ENCODE peak calls at places on chromosomes 5 and 9, in six cellular contexts. O, Y, B, U, D and M are unnamed samples.

GRCh38 chr5:176625966-176626875 is 4.1 kb downstream of the SNCB start:
- DNase-seq in O (no peak), D (no peak), U (no peak), Y (no peak), B (no peak), M (no peak)

GRCh38 chr5:658103-658502 is 35.0 kb downstream of the TPPP start:
- DNase-seq in Y (no peak), D (no peak), O (peak; percentile 52), B (no peak), U (no peak), M (peak; percentile 51)

GRCh38 chr5:119385136-119386128 is 29.6 kb downstream of the TNFAIP8 start:
- DNase-seq in U (no peak), B (no peak), Y (no peak), D (no peak), O (no peak), M (no peak)

GRCh38 chr9:93127395-93127911 is 6.6 kb downstream of the NINJ1 start:
- DNase-seq in U (no peak), D (no peak), B (no peak), O (peak; percentile 72), Y (peak; percentile 33), M (no peak)

GRCh38 chr5:42912184-42912766 is 100.6 kb upstream of the SELENOP start:
- DNase-seq in O (no peak), Y (no peak), B (peak; percentile 72), D (peak; percentile 20), U (peak; percentile 13), M (peak; percentile 51)

GRCh38 chr5:393846-394275 is 49.1 kb upstream of the EXOC3 start:
- DNase-seq in D (no peak), O (no peak), Y (peak; percentile 50), U (no peak), B (peak; percentile 39), M (no peak)

GRCh38 chr9:74645007-74645639 is 148.0 kb downstream of the RORB start:
- DNase-seq in B (no peak), O (no peak), U (no peak), D (no peak), Y (peak; percentile 44), M (no peak)

GRCh38 chr5:149969181-149969950 is 8.8 kb downstream of the SLC26A2 start:
- DNase-seq in B (no peak), Y (no peak), O (no peak), D (no peak), U (no peak), M (no peak)

GRCh38 chr5:17216974-17217325 is 481 bp upstream of the BASP1 start:
- DNase-seq in O (no peak), B (peak; percentile 51), D (peak; percentile 66), Y (peak; percentile 81), U (no peak), M (peak; percentile 48)

GRCh38 chr5:127447822-127448221 is 69.6 kb upstream of the PRRC1 start:
- DNase-seq in B (peak; percentile 74), O (no peak), U (peak; percentile 43), D (peak; percentile 75), Y (no peak), M (peak; percentile 75)

GRCh38 chr5:132770476-132771159 is 6.4 kb downstream of the SEPTIN8 start:
- DNase-seq in O (peak; percentile 62), B (no peak), Y (no peak), D (no peak), U (no peak), M (no peak)

GRCh38 chr9:75001719-75002421 is 26.2 kb downstream of the CARNMT1 start:
- DNase-seq in O (no peak), U (peak; percentile 78), D (peak; percentile 66), B (peak; percentile 91), Y (peak; percentile 93), M (peak; percentile 40)

DNA sequence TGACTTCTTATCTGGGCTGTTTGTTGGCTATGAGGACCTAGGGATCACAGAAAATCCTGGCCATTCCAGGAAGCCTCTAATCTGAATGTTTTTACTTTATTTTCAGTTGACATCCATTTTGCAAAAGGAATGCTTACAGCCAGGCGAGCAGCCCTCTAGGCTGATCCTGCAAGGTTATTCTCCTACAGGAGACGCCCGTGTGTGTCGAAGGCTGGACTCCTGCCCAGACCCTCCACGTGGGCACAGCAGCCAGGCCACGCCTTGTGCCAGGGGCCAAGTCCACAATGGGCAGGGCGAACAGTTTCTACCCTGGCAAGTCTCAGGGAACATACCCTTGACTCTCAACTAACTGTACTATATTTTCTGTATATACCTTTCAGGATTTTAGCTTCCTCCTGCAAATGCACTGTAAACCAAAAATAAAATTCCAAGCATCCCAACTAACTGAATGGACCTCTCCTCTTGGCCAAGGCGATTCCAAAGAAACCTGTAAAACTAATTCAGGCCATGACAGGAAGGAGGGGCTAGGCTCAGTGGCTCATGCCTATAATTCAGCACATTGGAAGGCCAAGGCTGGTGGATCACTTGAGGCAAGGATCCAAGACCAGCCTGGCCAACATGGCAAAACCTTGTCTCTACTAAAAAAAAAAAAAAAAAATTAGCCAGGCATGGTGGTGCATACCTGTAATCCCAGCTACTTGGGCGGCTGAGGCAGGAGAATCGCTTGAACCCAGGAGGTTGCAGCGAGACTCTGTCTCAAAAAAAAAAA is 5.7 kb downstream of the CMBL start:
- DNase-seq in B (no peak), D (peak; percentile 20), U (no peak), O (peak; percentile 84), Y (peak; percentile 58), M (no peak)
- H3K27ac ChIP-seq in B (no peak overlapping the region), D (no peak overlapping the region), U (no peak overlapping the region), O (no peak overlapping the region), Y (peak overlapping the region; percentile 88), M (no peak overlapping the region)

GRCh38 chr9:133825555-133826198 is 87.5 kb upstream of the SARDH start:
- DNase-seq in D (peak; percentile 7), O (no peak), B (peak; percentile 90), Y (no peak), U (peak; percentile 36), M (peak; percentile 9)

GRCh38 chr9:133824802-133825186 is 86.6 kb upstream of the SARDH start:
- DNase-seq in D (no peak), O (no peak), U (no peak), Y (no peak), B (no peak), M (no peak)

GRCh38 chr9:133823189-133824105 is 85.3 kb upstream of the SARDH start:
- DNase-seq in D (no peak), B (no peak), O (no peak), U (no peak), Y (no peak), M (no peak)

GRCh38 chr9:133822439-133823065 is 84.4 kb upstream of the SARDH start:
- DNase-seq in B (no peak), O (no peak), D (no peak), U (no peak), Y (no peak), M (no peak)

GRCh38 chr9:133824106-133824801 is 86.1 kb upstream of the SARDH start:
- DNase-seq in U (no peak), B (no peak), O (no peak), D (no peak), Y (no peak), M (no peak)
- TF ChIP-seq CTCF in U (no peak), B (no peak), O (no peak), D (no peak), Y (no peak), M (no peak)

GRCh38 chr9:123524866-123525265 is 168.9 kb downstream of the CRB2 start:
- DNase-seq in D (no peak), B (no peak), U (no peak), Y (no peak), O (no peak), M (no peak)
- H3K27me3 ChIP-seq in D (no peaks in the 10 kb centered on the region), B (no peaks in the 10 kb centered on the region), U (no peaks in the 10 kb centered on the region), Y (no peaks in the 10 kb centered on the region), O (no peaks in the 10 kb centered on the region), M (no peaks in the 10 kb centered on the region)

GRCh38 chr9:14346301-14346721 is 32.4 kb upstream of the NFIB start:
- DNase-seq in D (no peak), Y (no peak), B (no peak), U (no peak), O (no peak), M (no peak)

GRCh38 chr9:14345586-14346237 is 31.8 kb upstream of the NFIB start:
- DNase-seq in U (no peak), Y (no peak), D (no peak), O (no peak), B (no peak), M (no peak)

GRCh38 chr9:14343948-14344547 is 30.1 kb upstream of the NFIB start:
- DNase-seq in Y (no peak), D (no peak), B (no peak), O (no peak), U (no peak), M (no peak)

GRCh38 chr9:14343236-14343947 is 29.5 kb upstream of the NFIB start:
- DNase-seq in O (no peak), D (no peak), U (no peak), B (no peak), Y (no peak), M (no peak)

GRCh38 chr9:14344846-14345585 is 31.1 kb upstream of the NFIB start:
- DNase-seq in Y (no peak), B (no peak), U (no peak), O (no peak), D (no peak), M (no peak)
- H3K27ac ChIP-seq in Y (peak overlapping the region; percentile 37), B (no peak overlapping the region), U (no peak overlapping the region), O (peak overlapping the region; percentile 81), D (no peak overlapping the region), M (no peak overlapping the region)

GRCh38 chr9:136340356-136341041 is 13.2 kb downstream of the GPSM1 start:
- DNase-seq in O (no peak), D (no peak), B (no peak), Y (no peak), U (no peak), M (no peak)

GRCh38 chr9:136339958-136340310 is 12.6 kb downstream of the GPSM1 start:
- DNase-seq in U (no peak), O (no peak), B (no peak), Y (no peak), D (no peak), M (no peak)

GRCh38 chr9:136338511-136338910 is 11.2 kb downstream of the GPSM1 start:
- DNase-seq in O (no peak), D (no peak), Y (no peak), B (no peak), U (no peak), M (no peak)

GRCh38 chr9:136337416-136338395 is 10.4 kb downstream of the GPSM1 start:
- DNase-seq in B (no peak), O (no peak), Y (no peak), D (no peak), U (no peak), M (no peak)

DNA sequence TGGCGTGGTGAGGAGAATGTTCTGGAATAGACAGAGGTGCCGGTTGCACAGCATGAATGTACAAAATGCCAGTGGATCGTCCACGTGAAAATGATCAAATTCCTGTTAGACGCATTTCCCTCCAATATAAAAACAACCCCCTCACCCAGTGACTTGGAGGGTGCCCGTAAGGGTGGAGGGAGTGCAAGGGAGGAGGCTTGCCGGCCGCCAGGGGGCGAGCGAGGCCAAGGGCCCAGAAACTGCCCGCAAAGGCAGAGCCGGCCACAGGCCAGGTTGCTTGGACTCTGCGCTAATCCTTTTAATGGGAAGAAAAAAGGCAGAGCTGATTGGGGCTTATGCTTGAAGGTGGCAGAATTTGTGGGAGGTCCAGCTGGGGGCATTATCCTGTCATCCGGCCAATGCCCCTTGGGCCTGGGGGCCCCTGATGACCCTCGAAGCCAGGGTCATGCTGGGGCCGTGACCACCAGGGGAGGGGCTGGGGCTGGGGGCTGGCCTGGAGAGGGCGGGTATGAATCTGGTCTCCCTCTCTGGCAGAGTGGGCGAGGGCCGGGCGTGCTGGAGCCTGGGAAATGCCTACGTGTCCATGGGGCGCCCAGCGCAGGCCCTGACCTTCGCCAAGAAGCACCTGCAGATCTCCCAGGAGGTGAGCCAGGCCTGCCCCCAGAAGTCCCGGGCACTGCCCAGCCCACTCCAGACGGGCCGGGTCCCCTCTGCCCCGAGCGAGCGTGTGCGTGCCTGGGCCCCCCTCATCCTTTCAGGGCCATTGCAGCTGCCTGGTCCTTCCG is 12.0 kb downstream of the GPSM1 start:
- DNase-seq in O (no peak), Y (peak; percentile 83), D (no peak), B (peak; percentile 53), U (no peak), M (no peak)
- TF ChIP-seq CTCF in O (peak; percentile 89), Y (peak; percentile 78), D (peak; percentile 74), B (peak; percentile 73), U (peak; percentile 90), M (peak; percentile 98)